ENCODE peak calls at places on chromosomes 3 and 15, in six cellular contexts. X is breast epithelium, Z is fibroblast of lung, V is PC-3, G is endodermal cell, H is cardiac muscle cell. W is an unnamed sample.

GRCh38 chr3:58116161-58116955 is 94.4 kb downstream of the DNASE1L3 start:
- DNase-seq in X (no peak), Z (no peak), V (no peak), G (no peak), H (no peak), W (no peak)

GRCh38 chr3:113241292-113242033 is 30.1 kb downstream of the BOC start:
- DNase-seq in X (no peak), Z (peak; percentile 83), V (no peak), G (peak; percentile 90), H (peak; percentile 26), W (no peak)

GRCh38 chr3:188646592-188646991 is 492.6 kb downstream of the LPP start:
- DNase-seq in X (no peak), Z (peak; percentile 11), V (peak; percentile 51), G (no peak), H (peak; percentile 27), W (no peak)

GRCh38 chr15:39736646-39737550 is 45.7 kb downstream of the FSIP1 start:
- DNase-seq in X (no peak), Z (no peak), V (no peak), G (no peak), H (no peak), W (no peak)

GRCh38 chr3:15892311-15892710 is 94.5 kb upstream of the ANKRD28 start:
- DNase-seq in X (no peak), Z (no peak), V (no peak), G (no peak), H (no peak), W (no peak)

GRCh38 chr3:63705092-63705645 is 52.7 kb downstream of the SNTN start:
- DNase-seq in X (no peak), Z (peak; percentile 11), V (no peak), G (no peak), H (no peak), W (no peak)

GRCh38 chr3:148077318-148077923 is 620.3 kb upstream of the AGTR1 start:
- DNase-seq in X (no peak), Z (peak; percentile 16), V (peak; percentile 67), G (no peak), H (peak; percentile 34), W (no peak)

GRCh38 chr3:168870892-168871291 is 775.2 kb upstream of the GOLIM4 start:
- DNase-seq in X (no peak), Z (peak; percentile 32), V (peak; percentile 90), G (no peak), H (no peak), W (no peak)

GRCh38 chr3:122794483-122794778 is 438 bp upstream of the SLC49A4 start:
- DNase-seq in X (no peak), Z (peak; percentile 60), V (no peak), G (no peak), H (no peak), W (no peak)

GRCh38 chr3:174358252-174358651 is 500.9 kb upstream of the NAALADL2 start:
- DNase-seq in X (no peak), Z (no peak), V (peak; percentile 43), G (no peak), H (no peak), W (peak; percentile 1)

GRCh38 chr3:124584552-124585391 is 145.5 kb upstream of the UMPS start:
- DNase-seq in X (peak; percentile 64), Z (peak; percentile 67), V (peak; percentile 84), G (peak; percentile 94), H (peak; percentile 91), W (peak; percentile 81)

GRCh38 chr3:112308151-112308911 is 14.3 kb upstream of the SLC9C1 start:
- DNase-seq in X (no peak), Z (peak; percentile 53), V (no peak), G (no peak), H (peak; percentile 76), W (no peak)

GRCh38 chr3:69338891-69339290 is 47.0 kb downstream of the FRMD4B start:
- DNase-seq in X (no peak), Z (no peak), V (no peak), G (peak; percentile 8), H (no peak), W (no peak)

GRCh38 chr3:116442331-116443021 is 2.8 kb downstream of the LSAMP start:
- DNase-seq in X (no peak), Z (no peak), V (no peak), G (no peak), H (no peak), W (no peak)

GRCh38 chr3:100615684-100616083 is 6.3 kb downstream of the ADGRG7 start:
- DNase-seq in X (no peak), Z (peak; percentile 65), V (no peak), G (no peak), H (no peak), W (peak; percentile 31)

GRCh38 chr15:22903961-22904534 is 65.6 kb downstream of the NIPA2 start:
- DNase-seq in X (no peak), Z (no peak), V (no peak), G (no peak), H (no peak), W (no peak)

GRCh38 chr3:66904816-66905543 is 93.1 kb upstream of the KBTBD8 start:
- DNase-seq in X (no peak), Z (no peak), V (no peak), G (no peak), H (peak; percentile 30), W (no peak)

GRCh38 chr3:194573680-194574437 is 59.4 kb downstream of the TMEM44 start:
- DNase-seq in X (no peak), Z (peak; percentile 59), V (peak; percentile 49), G (peak; percentile 86), H (peak; percentile 60), W (peak; percentile 42)

GRCh38 chr3:48202691-48203090 is 14.5 kb upstream of the CDC25A start:
- DNase-seq in X (no peak), Z (peak; percentile 12), V (no peak), G (no peak), H (no peak), W (no peak)

GRCh38 chr15:58793862-58794261 is 22.8 kb downstream of the MINDY2 start:
- DNase-seq in X (peak; percentile 80), Z (peak; percentile 79), V (no peak), G (no peak), H (no peak), W (no peak)

GRCh38 chr3:162780313-162780712 is 1283.7 kb downstream of the OTOL1 start:
- DNase-seq in X (no peak), Z (peak; percentile 9), V (no peak), G (no peak), H (no peak), W (no peak)

GRCh38 chr3:120601554-120601953 is 5.4 kb downstream of the NDUFB4 start:
- DNase-seq in X (no peak), Z (no peak), V (no peak), G (no peak), H (no peak), W (no peak)

GRCh38 chr3:106176734-106177133 is 307.9 kb upstream of the CBLB start:
- DNase-seq in X (no peak), Z (peak; percentile 30), V (no peak), G (no peak), H (no peak), W (no peak)

GRCh38 chr3:105629725-105630124 is 239.1 kb downstream of the CBLB start:
- DNase-seq in X (no peak), Z (no peak), V (peak; percentile 20), G (no peak), H (no peak), W (no peak)

GRCh38 chr3:155714295-155714718 is 30.6 kb downstream of the PLCH1 start:
- DNase-seq in X (no peak), Z (no peak), V (no peak), G (peak; percentile 85), H (no peak), W (no peak)

GRCh38 chr3:126133606-126134005 is 46.8 kb downstream of the ALDH1L1 start:
- DNase-seq in X (no peak), Z (no peak), V (no peak), G (no peak), H (no peak), W (no peak)

GRCh38 chr15:59522988-59523461 is 85.0 kb downstream of the FAM81A start:
- DNase-seq in X (no peak), Z (no peak), V (no peak), G (peak; percentile 61), H (no peak), W (no peak)

GRCh38 chr3:108863799-108864135 is 41.2 kb downstream of the TRAT1 start:
- DNase-seq in X (no peak), Z (no peak), V (no peak), G (peak; percentile 47), H (no peak), W (no peak)

DNA sequence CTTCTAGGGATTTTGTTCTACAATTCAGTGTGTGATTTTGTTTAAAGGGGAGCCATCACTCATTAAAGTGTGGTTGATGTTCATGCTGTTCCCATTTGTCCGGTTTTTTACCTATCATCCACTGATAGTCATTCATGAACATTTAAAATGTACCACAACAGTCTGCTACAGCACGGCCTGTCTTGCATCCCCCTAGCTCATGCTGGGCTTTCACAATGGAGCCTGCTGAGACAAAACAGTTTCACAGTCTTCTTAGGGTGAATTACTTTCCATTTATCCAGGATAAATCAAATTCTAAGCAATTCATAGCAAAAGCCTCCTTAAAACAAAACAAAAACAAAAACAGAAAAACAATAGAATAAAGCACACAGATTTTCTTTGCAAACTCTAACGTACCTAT is 627.2 kb downstream of the CADM2 start:
- DNase-seq in X (no peak), Z (no peak), V (no peak), G (peak; percentile 53), H (no peak), W (no peak)
- H3K36me3 ChIP-seq in X (no peaks in the 10 kb centered on the region), Z (no peaks in the 10 kb centered on the region), V (no peaks in the 10 kb centered on the region), G (no peaks in the 10 kb centered on the region), H (no peaks in the 10 kb centered on the region), W (no peaks in the 10 kb centered on the region)

DNA sequence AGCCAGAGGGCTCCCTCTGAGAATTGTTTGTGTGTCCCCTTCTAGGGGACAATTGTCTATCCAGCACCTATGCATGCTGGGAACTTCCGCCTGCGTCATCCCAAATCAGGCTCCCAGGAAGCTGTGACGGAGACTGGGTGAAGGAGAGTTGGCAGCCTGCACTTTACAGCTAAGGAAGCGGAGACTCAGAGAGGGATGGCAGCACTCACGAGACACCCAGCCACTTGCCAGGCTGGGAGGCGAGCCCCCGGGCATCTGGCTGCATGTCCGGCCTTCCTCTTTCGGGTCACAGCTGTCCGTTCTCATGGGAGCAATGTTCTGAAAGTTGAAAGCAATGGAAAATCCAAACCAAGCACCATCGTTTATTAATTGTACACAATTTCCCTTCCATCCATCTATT is 45.5 kb upstream of the SLC6A11 start:
- DNase-seq in X (no peak), Z (no peak), V (no peak), G (peak; percentile 29), H (no peak), W (no peak)
- H3K27me3 ChIP-seq in X (no peaks in the 10 kb centered on the region), Z (no peaks in the 10 kb centered on the region), V (no peaks in the 10 kb centered on the region), G (no peaks in the 10 kb centered on the region), H (peaks cover 12% of the 10 kb centered on the region), W (no peaks in the 10 kb centered on the region)

GRCh38 chr15:52288986-52289385 is 6.6 kb downstream of the MYO5C start:
- DNase-seq in X (no peak), Z (no peak), V (no peak), G (no peak), H (no peak), W (no peak)
- H3K36me3 ChIP-seq in X (no peaks in the 10 kb centered on the region), Z (no peaks in the 10 kb centered on the region), V (no peaks in the 10 kb centered on the region), G (peaks cover 3% of the 10 kb centered on the region), H (no peaks in the 10 kb centered on the region), W (no peaks in the 10 kb centered on the region)

GRCh38 chr3:71881732-71882131 is 96.8 kb upstream of the PROK2 start:
- DNase-seq in X (no peak), Z (no peak), V (no peak), G (peak; percentile 23), H (no peak), W (no peak)
- H3K27me3 ChIP-seq in X (no peaks in the 10 kb centered on the region), Z (peaks cover 2% of the 10 kb centered on the region), V (peaks cover 77% of the 10 kb centered on the region), G (peaks cover 6% of the 10 kb centered on the region), H (peaks cover 34% of the 10 kb centered on the region), W (no peaks in the 10 kb centered on the region)

GRCh38 chr15:48427960-48428547 is 96.8 kb downstream of the DUT start:
- DNase-seq in X (no peak), Z (peak; percentile 95), V (no peak), G (no peak), H (no peak), W (no peak)
- H3K36me3 ChIP-seq in X (peaks cover 3% of the 10 kb centered on the region), Z (peaks cover 18% of the 10 kb centered on the region), V (no peaks in the 10 kb centered on the region), G (no peaks in the 10 kb centered on the region), H (no peaks in the 10 kb centered on the region), W (peaks cover 98% of the 10 kb centered on the region)